ENCODE peak calls at places on chromosomes 3 and 15, in five cellular contexts. G is H9, N is H1, K is neuronal stem cell, I is IMR-90. Z is an unnamed sample.

GRCh38 chr15:40787344-40787841 is 17.6 kb downstream of the C15orf62 start:
- DNase-seq in G (peak; percentile 89), I (peak; percentile 62), N (no peak), K (no peak), Z (peak; percentile 48)

GRCh38 chr3:168053115-168053514 is 42.6 kb downstream of the GOLIM4 start:
- DNase-seq in I (no peak), N (no peak), G (no peak), K (no peak), Z (no peak)

GRCh38 chr3:188749010-188749617 is 422.7 kb upstream of the TPRG1 start:
- DNase-seq in I (no peak), N (peak; percentile 68), G (peak; percentile 49), K (peak; percentile 6), Z (peak; percentile 88)

GRCh38 chr3:13016083-13016725 is 57.0 kb downstream of the IQSEC1 start:
- DNase-seq in G (no peak), K (no peak), N (no peak), I (no peak), Z (no peak)

GRCh38 chr3:52084216-52084945 is 28.0 kb upstream of the DUSP7 start:
- DNase-seq in K (no peak), G (no peak), N (no peak), I (no peak), Z (no peak)

GRCh38 chr3:193872265-193872753 is 263.6 kb upstream of the HES1 start:
- DNase-seq in N (no peak), I (peak; percentile 98), K (no peak), G (no peak), Z (peak; percentile 94)

GRCh38 chr15:92062505-92062904 is 209.0 kb downstream of the SLCO3A1 start:
- DNase-seq in G (no peak), N (no peak), I (no peak), K (no peak), Z (no peak)

GRCh38 chr15:63323798-63324651 is 46.6 kb downstream of the APH1B start:
- DNase-seq in K (no peak), G (no peak), I (no peak), N (no peak), Z (no peak)

GRCh38 chr15:80072285-80072684 is 12.8 kb downstream of the ZFAND6 start:
- DNase-seq in G (no peak), K (peak; percentile 68), I (peak; percentile 91), N (no peak), Z (peak; percentile 35)

GRCh38 chr3:179414804-179415203 is 36.5 kb downstream of the GNB4 start:
- DNase-seq in N (no peak), I (no peak), G (no peak), K (no peak), Z (no peak)

GRCh38 chr3:62723636-62724217 is 151.5 kb downstream of the CADPS start:
- DNase-seq in G (peak; percentile 53), K (no peak), N (peak; percentile 53), I (no peak), Z (no peak)

GRCh38 chr15:24760066-24760465 is 84.5 kb downstream of the NPAP1 start:
- DNase-seq in N (no peak), K (no peak), G (no peak), I (no peak), Z (no peak)

GRCh38 chr3:71129611-71130515 is 453.7 kb downstream of the FOXP1 start:
- DNase-seq in K (no peak), G (no peak), N (no peak), I (peak; percentile 60), Z (no peak)

GRCh38 chr3:53382106-53382505 is 34.8 kb upstream of the DCP1A start:
- DNase-seq in I (peak; percentile 13), G (no peak), K (no peak), N (no peak), Z (peak; percentile 34)

GRCh38 chr3:41600616-41601015 is 361.3 kb downstream of the ULK4 start:
- DNase-seq in G (no peak), K (no peak), N (no peak), I (no peak), Z (no peak)

GRCh38 chr15:79206940-79207339 is 75.6 kb upstream of the ANKRD34C start:
- DNase-seq in I (no peak), N (no peak), G (no peak), K (no peak), Z (peak; percentile 60)

GRCh38 chr3:50267280-50267913 is 1.6 kb upstream of the SEMA3B start:
- DNase-seq in I (no peak), K (no peak), N (peak; percentile 69), G (no peak), Z (peak; percentile 25)

DNA sequence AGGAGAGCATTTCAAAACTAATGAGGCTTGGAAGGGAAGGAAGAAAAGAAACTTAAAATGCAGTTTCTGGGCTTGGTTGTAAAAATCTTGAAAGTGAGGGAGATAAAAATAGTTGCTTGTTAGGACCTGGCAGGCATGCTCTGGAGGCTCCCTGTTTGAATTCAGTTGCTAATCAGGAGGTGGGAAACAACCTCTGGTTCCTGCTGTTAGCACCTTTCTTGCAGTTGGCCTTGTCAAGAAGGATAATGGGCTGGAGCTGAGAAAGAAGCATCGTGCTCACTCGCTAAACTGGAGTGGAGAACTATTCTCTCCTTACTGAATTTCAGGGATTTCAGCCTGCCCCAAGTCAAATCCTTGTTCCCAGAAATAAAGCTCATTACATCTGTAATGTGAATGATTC is 23.4 kb downstream of the SNAPC5 start:
- DNase-seq in K (no peak), I (no peak), N (no peak), G (peak; percentile 74), Z (no peak)
- H3K4ac ChIP-seq in K (no peak overlapping the region), I (no peak overlapping the region), N (peak overlapping the region; percentile 96), G (no peak overlapping the region), Z (no peak overlapping the region)

DNA sequence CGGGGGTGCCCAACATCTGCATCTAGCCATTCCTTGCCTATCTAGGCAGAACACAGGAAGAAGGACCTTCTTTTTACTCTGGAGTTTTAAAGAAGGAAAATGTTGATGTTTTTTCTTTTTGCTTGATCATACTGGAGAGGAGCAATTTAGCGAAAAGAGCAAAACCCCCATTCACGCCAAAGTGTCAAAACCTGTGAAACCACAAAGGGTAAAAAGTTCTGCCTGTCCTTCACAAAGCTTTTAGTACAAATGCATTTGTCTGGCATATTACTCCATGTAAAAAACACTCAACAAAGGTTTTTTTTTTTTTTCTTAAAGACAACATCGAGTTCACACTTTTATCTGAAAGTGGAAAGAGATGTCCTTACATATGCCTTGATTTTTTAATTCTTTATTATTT is 214.2 kb upstream of the MRPL3 start:
- DNase-seq in I (no peak), N (no peak), G (no peak), K (no peak), Z (no peak)
- H2BK5ac ChIP-seq in I (no peak overlapping the region), N (no peak overlapping the region), G (no peak overlapping the region), K (no peak overlapping the region), Z (no peak overlapping the region)

DNA sequence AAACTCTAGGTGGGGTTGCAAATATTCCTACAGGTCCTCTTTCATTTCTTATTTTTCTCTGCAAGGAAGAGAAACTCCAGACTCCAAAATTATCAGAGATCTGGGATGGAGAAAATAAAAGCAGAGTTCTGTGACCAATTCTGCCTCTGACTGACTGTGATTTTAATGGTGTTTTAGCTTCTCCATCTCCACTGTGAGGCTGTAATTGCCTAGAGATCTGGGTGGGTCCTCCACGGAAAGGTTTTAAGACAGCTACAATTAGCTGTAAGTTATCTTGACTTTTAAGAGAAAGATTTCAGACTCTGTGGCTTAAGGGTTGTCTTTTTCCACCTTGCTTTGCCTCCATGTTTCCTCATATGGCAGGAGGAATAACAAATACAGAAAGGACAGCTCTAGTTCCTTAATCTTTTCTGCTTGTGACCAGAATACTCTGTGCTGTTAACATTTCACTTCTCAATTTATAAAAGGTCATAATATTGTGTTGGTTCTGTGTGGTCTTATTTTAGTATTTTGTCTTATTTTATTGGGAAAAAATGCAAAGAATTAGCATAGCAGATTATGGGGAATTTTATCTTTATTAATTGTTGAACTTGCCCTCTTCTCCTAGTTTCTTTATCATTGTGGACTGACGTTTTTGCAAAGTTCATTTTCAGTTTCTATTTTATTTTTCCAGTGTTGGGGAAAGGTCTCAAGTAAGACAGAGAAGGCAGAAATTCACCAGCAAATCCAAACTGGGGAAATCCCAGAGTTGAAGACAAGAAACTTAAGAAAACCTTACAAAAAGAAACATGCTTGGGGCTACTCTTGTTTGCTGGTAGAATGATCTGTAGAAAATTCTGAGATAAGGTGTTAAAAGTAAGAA is 157.9 kb downstream of the RAP2B start:
- DNase-seq in K (no peak), G (no peak), N (no peak), I (no peak), Z (no peak)
- H2AFZ ChIP-seq in K (no peak overlapping the region), G (no peak overlapping the region), N (peak overlapping the region; percentile 49), I (no peak overlapping the region), Z (no peak overlapping the region)

DNA sequence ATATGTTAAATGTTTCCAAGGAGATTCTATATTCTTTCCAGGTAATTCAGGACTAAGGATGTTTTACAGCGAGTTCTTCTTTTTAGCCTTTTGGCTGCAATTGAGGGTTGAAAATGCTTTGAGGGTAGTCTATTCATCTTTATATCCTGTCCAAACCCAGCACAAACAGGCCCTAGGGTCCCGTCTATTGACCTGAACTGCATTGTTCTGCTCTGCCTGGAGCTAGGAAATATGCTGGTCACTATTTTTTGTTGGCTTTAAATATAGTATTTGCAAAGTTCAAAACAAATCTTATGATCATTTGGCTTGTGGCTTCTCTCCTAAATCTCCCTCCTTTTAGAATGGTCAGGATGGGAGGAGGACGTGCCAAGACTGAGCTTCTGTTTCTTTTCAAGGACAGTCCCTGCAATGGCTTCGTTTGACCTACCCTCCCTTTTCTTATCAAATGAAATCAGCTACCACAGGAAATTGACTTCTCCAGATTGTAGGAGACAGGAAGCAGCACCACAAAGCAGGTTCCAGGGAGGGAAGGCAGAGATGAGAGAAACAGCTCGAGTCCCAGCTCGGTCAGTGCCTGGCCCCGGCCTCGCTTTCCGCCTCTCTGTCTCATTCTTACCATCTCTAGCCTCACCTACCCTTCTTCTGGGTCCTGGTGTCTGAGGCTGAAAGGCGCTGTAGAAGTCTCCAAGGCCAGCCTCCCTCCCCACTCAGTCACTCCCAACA is 27.6 kb upstream of the NRROS start:
- DNase-seq in N (no peak), I (no peak), G (no peak), K (no peak), Z (no peak)
- H3K4ac ChIP-seq in N (no peak overlapping the region), I (no peak overlapping the region), G (no peak overlapping the region), K (no peak overlapping the region), Z (no peak overlapping the region)

GRCh38 chr3:44338828-44339127 is 212 bp downstream of the TCAIM start:
- DNase-seq in K (no peak), I (no peak), G (no peak), N (no peak), Z (no peak)
- H2BK5ac ChIP-seq in K (peak overlapping the region; percentile 91), I (peak overlapping the region; percentile 85), G (no peak overlapping the region), N (peak overlapping the region; percentile 98), Z (no peak overlapping the region)

GRCh38 chr3:129240436-129240835 is 9.0 kb upstream of the COPG1 start:
- DNase-seq in K (no peak), N (no peak), I (no peak), G (no peak), Z (no peak)

GRCh38 chr3:129249284-129250065 is at the start of gene COPG1:
- DNase-seq in G (peak; percentile 88), N (peak; percentile 90), K (peak; percentile 87), I (peak; percentile 87), Z (peak; percentile 99)

GRCh38 chr3:129246636-129247035 is 2.8 kb upstream of the COPG1 start:
- DNase-seq in I (no peak), G (no peak), K (no peak), N (no peak), Z (no peak)

GRCh38 chr3:129248286-129248979 is 973 bp upstream of the COPG1 start:
- DNase-seq in N (no peak), K (no peak), I (no peak), G (no peak), Z (peak; percentile 38)

DNA sequence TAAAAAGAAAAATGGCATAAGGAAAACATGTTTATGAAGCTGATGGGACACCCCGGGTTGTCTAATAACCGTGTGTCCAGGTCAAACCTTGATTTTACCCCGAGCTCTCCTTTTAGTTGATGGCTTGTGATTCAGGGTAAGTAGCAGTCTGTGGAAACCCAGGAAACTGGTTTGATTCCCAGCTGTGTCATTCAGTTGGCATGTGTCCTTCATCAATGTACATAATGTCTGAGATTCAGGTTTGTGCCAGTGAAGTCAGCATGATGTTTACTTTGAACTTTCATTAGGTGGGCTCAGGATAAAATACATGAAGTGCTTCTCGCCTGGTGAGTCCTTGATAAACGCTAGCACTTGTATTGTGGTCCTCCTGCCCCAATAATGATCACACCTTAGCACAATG is 4.3 kb upstream of the COPG1 start:
- DNase-seq in I (no peak), G (no peak), K (no peak), N (no peak), Z (no peak)
- H2AFZ ChIP-seq in I (no peak overlapping the region), G (no peak overlapping the region), K (no peak overlapping the region), N (no peak overlapping the region), Z (no peak overlapping the region)